ENCODE peak calls at places on chromosomes 7 and 10, in nine cellular contexts. One of them, this sample, is unnamed.

GRCh38 chr7:23021581-23021980 is 7.7 kb upstream of the HYCC1 start:
- DNase-seq in neuronal stem cell: no peak
- DNase-seq in Panc1: no peak
- DNase-seq in activated CD4-positive, alpha-beta T cell treated with anti-CD3 and anti-CD28 coated beads for 36 hours: no peak
- DNase-seq in stimulated activated CD8-positive, alpha-beta memory T cell treated with anti-CD3 and anti-CD28 coated beads, Interleukin-4, amount 100 ng/mL, for 48 hours: no peak
- DNase-seq in fibroblast of mammary gland: peak
- DNase-seq in mesothelial cell of epicardium: no peak
- DNase-seq in AG04450: no peak
- DNase-seq in H54: no peak
- DNase-seq in this sample: no peak

GRCh38 chr7:112131016-112131415 is 75.2 kb downstream of the DOCK4 start:
- DNase-seq in neuronal stem cell: no peak
- DNase-seq in fibroblast of mammary gland: no peak
- DNase-seq in Panc1: no peak
- DNase-seq in stimulated activated CD8-positive, alpha-beta memory T cell treated with anti-CD3 and anti-CD28 coated beads, Interleukin-4, amount 100 ng/mL, for 48 hours: no peak
- DNase-seq in AG04450: no peak
- DNase-seq in activated CD4-positive, alpha-beta T cell treated with anti-CD3 and anti-CD28 coated beads for 36 hours: no peak
- DNase-seq in mesothelial cell of epicardium: no peak
- DNase-seq in H54: no peak
- DNase-seq in this sample: no peak

GRCh38 chr10:28200804-28201203 is 102.1 kb downstream of the MPP7 start:
- DNase-seq in activated CD4-positive, alpha-beta T cell treated with anti-CD3 and anti-CD28 coated beads for 36 hours: no peak
- DNase-seq in fibroblast of mammary gland: peak
- DNase-seq in H54: no peak
- DNase-seq in Panc1: no peak
- DNase-seq in neuronal stem cell: no peak
- DNase-seq in AG04450: no peak
- DNase-seq in stimulated activated CD8-positive, alpha-beta memory T cell treated with anti-CD3 and anti-CD28 coated beads, Interleukin-4, amount 100 ng/mL, for 48 hours: no peak
- DNase-seq in mesothelial cell of epicardium: no peak
- DNase-seq in this sample: no peak

GRCh38 chr10:6383099-6383812 is 180.5 kb downstream of the PFKFB3 start:
- DNase-seq in neuronal stem cell: no peak
- DNase-seq in mesothelial cell of epicardium: no peak
- DNase-seq in H54: no peak
- DNase-seq in fibroblast of mammary gland: peak
- DNase-seq in activated CD4-positive, alpha-beta T cell treated with anti-CD3 and anti-CD28 coated beads for 36 hours: no peak
- DNase-seq in AG04450: peak
- DNase-seq in Panc1: no peak
- DNase-seq in stimulated activated CD8-positive, alpha-beta memory T cell treated with anti-CD3 and anti-CD28 coated beads, Interleukin-4, amount 100 ng/mL, for 48 hours: no peak
- DNase-seq in this sample: peak

GRCh38 chr7:4712371-4713182 is 30.5 kb downstream of the FOXK1 start:
- DNase-seq in mesothelial cell of epicardium: no peak
- DNase-seq in Panc1: peak
- DNase-seq in stimulated activated CD8-positive, alpha-beta memory T cell treated with anti-CD3 and anti-CD28 coated beads, Interleukin-4, amount 100 ng/mL, for 48 hours: no peak
- DNase-seq in neuronal stem cell: no peak
- DNase-seq in fibroblast of mammary gland: peak
- DNase-seq in activated CD4-positive, alpha-beta T cell treated with anti-CD3 and anti-CD28 coated beads for 36 hours: peak
- DNase-seq in H54: no peak
- DNase-seq in AG04450: no peak
- DNase-seq in this sample: no peak

GRCh38 chr7:112238852-112239610 is 32.5 kb downstream of the ZNF277 start:
- DNase-seq in AG04450: no peak
- DNase-seq in activated CD4-positive, alpha-beta T cell treated with anti-CD3 and anti-CD28 coated beads for 36 hours: no peak
- DNase-seq in fibroblast of mammary gland: peak
- DNase-seq in H54: peak
- DNase-seq in neuronal stem cell: no peak
- DNase-seq in stimulated activated CD8-positive, alpha-beta memory T cell treated with anti-CD3 and anti-CD28 coated beads, Interleukin-4, amount 100 ng/mL, for 48 hours: no peak
- DNase-seq in mesothelial cell of epicardium: no peak
- DNase-seq in Panc1: no peak
- DNase-seq in this sample: no peak

GRCh38 chr7:923108-924041 is 31.1 kb downstream of the ADAP1 start:
- DNase-seq in neuronal stem cell: no peak
- DNase-seq in activated CD4-positive, alpha-beta T cell treated with anti-CD3 and anti-CD28 coated beads for 36 hours: peak
- DNase-seq in stimulated activated CD8-positive, alpha-beta memory T cell treated with anti-CD3 and anti-CD28 coated beads, Interleukin-4, amount 100 ng/mL, for 48 hours: peak
- DNase-seq in H54: peak
- DNase-seq in mesothelial cell of epicardium: peak
- DNase-seq in Panc1: no peak
- DNase-seq in fibroblast of mammary gland: no peak
- DNase-seq in AG04450: no peak
- DNase-seq in this sample: peak

GRCh38 chr10:131461093-131461492 is 149.6 kb upstream of the TCERG1L start:
- DNase-seq in Panc1: no peak
- DNase-seq in H54: no peak
- DNase-seq in AG04450: no peak
- DNase-seq in neuronal stem cell: no peak
- DNase-seq in activated CD4-positive, alpha-beta T cell treated with anti-CD3 and anti-CD28 coated beads for 36 hours: no peak
- DNase-seq in fibroblast of mammary gland: no peak
- DNase-seq in mesothelial cell of epicardium: no peak
- DNase-seq in stimulated activated CD8-positive, alpha-beta memory T cell treated with anti-CD3 and anti-CD28 coated beads, Interleukin-4, amount 100 ng/mL, for 48 hours: no peak
- DNase-seq in this sample: no peak

GRCh38 chr10:131997366-131998049 is 15.8 kb upstream of the BNIP3 start:
- DNase-seq in mesothelial cell of epicardium: peak
- DNase-seq in neuronal stem cell: no peak
- DNase-seq in Panc1: no peak
- DNase-seq in fibroblast of mammary gland: peak
- DNase-seq in H54: no peak
- DNase-seq in stimulated activated CD8-positive, alpha-beta memory T cell treated with anti-CD3 and anti-CD28 coated beads, Interleukin-4, amount 100 ng/mL, for 48 hours: no peak
- DNase-seq in activated CD4-positive, alpha-beta T cell treated with anti-CD3 and anti-CD28 coated beads for 36 hours: no peak
- DNase-seq in AG04450: peak
- DNase-seq in this sample: no peak

GRCh38 chr7:5557920-5558401 is 134.3 kb upstream of the TNRC18 start:
- DNase-seq in Panc1: no peak
- DNase-seq in fibroblast of mammary gland: no peak
- DNase-seq in mesothelial cell of epicardium: no peak
- DNase-seq in AG04450: no peak
- DNase-seq in stimulated activated CD8-positive, alpha-beta memory T cell treated with anti-CD3 and anti-CD28 coated beads, Interleukin-4, amount 100 ng/mL, for 48 hours: peak
- DNase-seq in neuronal stem cell: no peak
- DNase-seq in activated CD4-positive, alpha-beta T cell treated with anti-CD3 and anti-CD28 coated beads for 36 hours: peak
- DNase-seq in H54: no peak
- DNase-seq in this sample: peak

GRCh38 chr7:136183981-136184380 is 206.8 kb upstream of the MTPN start:
- DNase-seq in H54: no peak
- DNase-seq in AG04450: no peak
- DNase-seq in neuronal stem cell: no peak
- DNase-seq in Panc1: no peak
- DNase-seq in mesothelial cell of epicardium: no peak
- DNase-seq in activated CD4-positive, alpha-beta T cell treated with anti-CD3 and anti-CD28 coated beads for 36 hours: no peak
- DNase-seq in stimulated activated CD8-positive, alpha-beta memory T cell treated with anti-CD3 and anti-CD28 coated beads, Interleukin-4, amount 100 ng/mL, for 48 hours: no peak
- DNase-seq in fibroblast of mammary gland: no peak
- DNase-seq in this sample: no peak

GRCh38 chr7:74560081-74560719 is 97.3 kb upstream of the GTF2I start:
- DNase-seq in Panc1: no peak
- DNase-seq in neuronal stem cell: no peak
- DNase-seq in H54: no peak
- DNase-seq in activated CD4-positive, alpha-beta T cell treated with anti-CD3 and anti-CD28 coated beads for 36 hours: no peak
- DNase-seq in AG04450: no peak
- DNase-seq in fibroblast of mammary gland: no peak
- DNase-seq in stimulated activated CD8-positive, alpha-beta memory T cell treated with anti-CD3 and anti-CD28 coated beads, Interleukin-4, amount 100 ng/mL, for 48 hours: no peak
- DNase-seq in mesothelial cell of epicardium: no peak
- DNase-seq in this sample: no peak

GRCh38 chr10:129728246-129728820 is 235.7 kb downstream of the EBF3 start:
- DNase-seq in fibroblast of mammary gland: no peak
- DNase-seq in neuronal stem cell: no peak
- DNase-seq in AG04450: no peak
- DNase-seq in stimulated activated CD8-positive, alpha-beta memory T cell treated with anti-CD3 and anti-CD28 coated beads, Interleukin-4, amount 100 ng/mL, for 48 hours: no peak
- DNase-seq in activated CD4-positive, alpha-beta T cell treated with anti-CD3 and anti-CD28 coated beads for 36 hours: no peak
- DNase-seq in Panc1: no peak
- DNase-seq in H54: no peak
- DNase-seq in mesothelial cell of epicardium: no peak
- DNase-seq in this sample: peak

GRCh38 chr7:105149827-105150226 is 135.8 kb downstream of the KMT2E start:
- DNase-seq in AG04450: no peak
- DNase-seq in mesothelial cell of epicardium: no peak
- DNase-seq in stimulated activated CD8-positive, alpha-beta memory T cell treated with anti-CD3 and anti-CD28 coated beads, Interleukin-4, amount 100 ng/mL, for 48 hours: no peak
- DNase-seq in activated CD4-positive, alpha-beta T cell treated with anti-CD3 and anti-CD28 coated beads for 36 hours: no peak
- DNase-seq in neuronal stem cell: no peak
- DNase-seq in Panc1: peak
- DNase-seq in H54: peak
- DNase-seq in fibroblast of mammary gland: peak
- DNase-seq in this sample: no peak

GRCh38 chr10:113062977-113063967 is 113.2 kb downstream of the TCF7L2 start:
- DNase-seq in AG04450: no peak
- DNase-seq in stimulated activated CD8-positive, alpha-beta memory T cell treated with anti-CD3 and anti-CD28 coated beads, Interleukin-4, amount 100 ng/mL, for 48 hours: no peak
- DNase-seq in activated CD4-positive, alpha-beta T cell treated with anti-CD3 and anti-CD28 coated beads for 36 hours: no peak
- DNase-seq in H54: no peak
- DNase-seq in fibroblast of mammary gland: no peak
- DNase-seq in neuronal stem cell: no peak
- DNase-seq in mesothelial cell of epicardium: no peak
- DNase-seq in Panc1: no peak
- DNase-seq in this sample: no peak

GRCh38 chr7:149284850-149285580 is 23.0 kb downstream of the ZNF783 start:
- DNase-seq in AG04450: peak
- DNase-seq in H54: peak
- DNase-seq in activated CD4-positive, alpha-beta T cell treated with anti-CD3 and anti-CD28 coated beads for 36 hours: peak
- DNase-seq in mesothelial cell of epicardium: peak
- DNase-seq in fibroblast of mammary gland: peak
- DNase-seq in neuronal stem cell: peak
- DNase-seq in stimulated activated CD8-positive, alpha-beta memory T cell treated with anti-CD3 and anti-CD28 coated beads, Interleukin-4, amount 100 ng/mL, for 48 hours: peak
- DNase-seq in Panc1: peak
- DNase-seq in this sample: peak

This sample was measured in activated CD8-positive, alpha-beta memory T cell treated with anti-CD3 and anti-CD28 coated beads for 24 hours.